ENCODE peak calls at places on chromosomes 13 and 19, in ten cellular contexts. J, V, P, S, Z, N, M, B, T and K are unnamed samples.

GRCh38 chr13:79995334-79995733 is 345.6 kb downstream of the SPRY2 start:
- DNase-seq in M (no peak), T (peak; percentile 67), S (peak; percentile 85), J (peak; percentile 95), Z (no peak), B (peak; percentile 52), V (peak; percentile 93), P (no peak), N (no peak), K (peak; percentile 95)

GRCh38 chr13:30191491-30192100 is 115.8 kb downstream of the KATNAL1 start:
- DNase-seq in Z (no peak), V (peak; percentile 31), J (peak; percentile 34), P (no peak), B (peak; percentile 47), M (no peak), N (no peak), S (peak; percentile 54), T (no peak), K (peak; percentile 51)

GRCh38 chr13:49806126-49806536 is 13.6 kb upstream of the KPNA3 start:
- DNase-seq in N (peak; percentile 42), B (peak; percentile 58), P (no peak), Z (no peak), J (no peak), V (peak; percentile 55), M (no peak), S (no peak), T (no peak), K (peak; percentile 23)

GRCh38 chr19:14418743-14419037 is 451 bp downstream of the DDX39A start:
- DNase-seq in J (no peak), M (no peak), T (no peak), B (no peak), V (no peak), P (no peak), Z (no peak), N (no peak), S (no peak), K (peak; percentile 40)

GRCh38 chr13:97028441-97029299 is 34.4 kb upstream of the OXGR1 start:
- DNase-seq in V (peak; percentile 41), B (peak; percentile 76), J (peak; percentile 19), Z (peak; percentile 13), N (peak; percentile 81), M (peak; percentile 71), S (peak; percentile 40), P (peak; percentile 42), T (peak; percentile 76), K (peak; percentile 64)

GRCh38 chr13:58712191-58712590 is 1080.6 kb downstream of the PCDH17 start:
- DNase-seq in S (no peak), J (peak; percentile 9), M (no peak), P (peak; percentile 0), V (no peak), Z (no peak), B (no peak), T (no peak), N (no peak), K (no peak)

GRCh38 chr19:29576761-29577661 is 29.1 kb upstream of the POP4 start:
- DNase-seq in J (peak; percentile 32), T (peak; percentile 25), B (no peak), M (no peak), V (peak; percentile 43), S (peak; percentile 47), Z (no peak), N (no peak), P (no peak), K (peak; percentile 40)

GRCh38 chr19:16922592-16922934 is 33.8 kb downstream of the F2RL3 start:
- DNase-seq in T (no peak), Z (no peak), V (no peak), P (no peak), B (no peak), M (no peak), J (no peak), S (no peak), N (no peak), K (no peak)

GRCh38 chr19:38266981-38267597 is 2.7 kb downstream of the SPINT2 start:
- DNase-seq in T (peak; percentile 55), B (peak; percentile 69), P (peak; percentile 77), S (peak; percentile 78), V (peak; percentile 86), N (peak; percentile 42), J (peak; percentile 73), Z (no peak), M (no peak), K (peak; percentile 72)

GRCh38 chr13:77733674-77734073 is 36.2 kb downstream of the SLAIN1 start:
- DNase-seq in N (no peak), M (no peak), S (no peak), Z (no peak), V (no peak), B (no peak), J (no peak), T (no peak), P (no peak), K (no peak)

GRCh38 chr13:42076309-42076713 is 27.9 kb downstream of the DGKH start:
- DNase-seq in V (no peak), T (no peak), J (no peak), S (peak; percentile 30), N (no peak), M (no peak), Z (no peak), B (no peak), P (no peak), K (no peak)

GRCh38 chr19:7673995-7674667 is 2.8 kb upstream of the MCEMP1 start:
- DNase-seq in V (peak; percentile 41), P (peak; percentile 74), N (peak; percentile 59), J (peak; percentile 38), M (peak; percentile 73), Z (no peak), T (peak; percentile 63), B (peak; percentile 87), S (peak; percentile 45), K (peak; percentile 74)

GRCh38 chr19:5018224-5019015 is 49.5 kb downstream of the KDM4B start:
- DNase-seq in P (no peak), V (no peak), N (no peak), Z (no peak), T (peak; percentile 77), S (peak; percentile 65), B (no peak), M (no peak), J (peak; percentile 74), K (peak; percentile 76)

GRCh38 chr19:43784251-43784980 is 3.6 kb upstream of the KCNN4 start:
- DNase-seq in M (peak; percentile 70), Z (peak; percentile 50), N (peak; percentile 68), V (peak; percentile 88), T (peak; percentile 72), P (peak; percentile 89), J (peak; percentile 87), B (peak; percentile 87), S (peak; percentile 85), K (peak; percentile 92)

GRCh38 chr13:76991432-76991795 is 467 bp upstream of the CLN5 start:
- DNase-seq in S (no peak), T (no peak), B (peak; percentile 18), V (peak; percentile 13), Z (peak; percentile 64), M (no peak), J (peak; percentile 8), P (no peak), N (no peak), K (peak; percentile 14)

GRCh38 chr19:48630289-48631036 is 6.7 kb downstream of the DBP start:
- DNase-seq in Z (no peak), J (peak; percentile 58), V (no peak), M (peak; percentile 81), T (peak; percentile 85), B (no peak), P (no peak), S (no peak), N (no peak), K (peak; percentile 63)
- H3K4me3 ChIP-seq in Z (no peak overlapping the region), J (no peak overlapping the region), V (no peak overlapping the region), M (no peak overlapping the region), T (no peak overlapping the region), B (no peak overlapping the region), P (no peak overlapping the region), S (no peak overlapping the region), N (no peak overlapping the region), K (no peak overlapping the region)

DNA sequence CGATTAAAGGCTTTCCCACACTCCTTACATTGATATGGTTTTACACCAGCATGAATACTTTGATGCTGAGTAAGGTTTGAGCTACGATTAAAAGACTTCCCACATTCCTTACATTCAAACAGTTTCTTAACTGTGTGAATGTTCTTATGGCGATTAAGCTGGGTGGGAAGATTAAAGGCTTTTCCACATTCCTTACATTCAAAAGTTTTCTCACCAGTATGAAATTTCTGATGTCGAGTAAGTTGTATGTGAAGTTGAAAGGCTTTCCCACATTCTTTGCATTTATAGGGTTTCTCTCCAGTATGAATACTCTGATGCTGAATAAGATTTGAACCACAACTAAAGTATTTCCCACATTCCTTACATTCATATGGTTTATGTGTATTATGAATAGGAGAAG is 20.0 kb downstream of the ZNF780B start:
- DNase-seq in V (no peak), N (no peak), J (peak; percentile 9), B (no peak), T (no peak), Z (no peak), S (peak; percentile 4), M (no peak), P (no peak), K (no peak)
- H3K9me3 ChIP-seq in V (peaks cover 48% of the 10 kb centered on the region), N (peaks cover 37% of the 10 kb centered on the region), J (no peaks in the 10 kb centered on the region), B (peaks cover 21% of the 10 kb centered on the region), T (peaks cover 5% of the 10 kb centered on the region), Z (peaks cover 47% of the 10 kb centered on the region), S (peaks cover 51% of the 10 kb centered on the region), M (peaks cover 71% of the 10 kb centered on the region), P (peaks cover 70% of the 10 kb centered on the region), K (peaks cover 5% of the 10 kb centered on the region)

DNA sequence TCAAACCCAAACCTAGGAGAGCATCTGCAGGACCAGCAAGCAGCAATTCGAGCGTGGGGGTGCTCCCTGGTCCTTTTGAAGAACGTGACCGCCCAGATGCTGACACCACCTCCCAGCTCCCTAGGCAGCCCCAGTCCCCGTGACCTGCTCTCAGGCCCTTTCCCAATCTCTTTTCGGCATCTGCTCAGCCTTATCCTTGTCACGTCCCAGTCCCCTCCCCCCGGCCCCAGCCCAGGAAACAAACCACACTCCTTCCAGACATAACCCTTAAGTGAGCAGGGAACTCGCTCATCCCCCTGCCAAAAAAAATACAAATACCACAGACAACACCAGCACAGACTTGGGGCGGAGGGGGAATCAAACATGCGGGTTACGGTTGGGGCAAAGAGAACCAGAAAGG is 3.3 kb downstream of the MLLT1 start:
- DNase-seq in J (peak; percentile 88), T (peak; percentile 88), B (no peak), S (peak; percentile 55), M (peak; percentile 88), V (no peak), Z (no peak), P (no peak), N (no peak), K (peak; percentile 85)
- H3K4me1 ChIP-seq in J (peaks cover 49% of the 10 kb centered on the region), T (peaks cover 76% of the 10 kb centered on the region), B (peaks cover 55% of the 10 kb centered on the region), S (peaks cover 53% of the 10 kb centered on the region), M (peaks cover 81% of the 10 kb centered on the region), V (peaks cover 41% of the 10 kb centered on the region), Z (peaks cover 32% of the 10 kb centered on the region), P (peaks cover 18% of the 10 kb centered on the region), N (peaks cover 10% of the 10 kb centered on the region), K (peaks cover 67% of the 10 kb centered on the region)

GRCh38 chr13:112583592-112584277 is 4.2 kb downstream of the TUBGCP3 start:
- DNase-seq in S (no peak), Z (no peak), J (no peak), P (no peak), N (no peak), M (no peak), V (no peak), T (no peak), B (no peak), K (no peak)
- H3K4me3 ChIP-seq in S (no peak overlapping the region), Z (no peak overlapping the region), J (no peak overlapping the region), P (no peak overlapping the region), N (no peak overlapping the region), M (no peak overlapping the region), V (no peak overlapping the region), T (no peak overlapping the region), B (no peak overlapping the region), K (no peak overlapping the region)